ENCODE peak calls at places on chromosomes 1 and 21, in five cellular contexts. U, A, C, Z and P are unnamed samples.

GRCh38 chr21:43006874-43007208 is 32.5 kb downstream of the PKNOX1 start:
- DNase-seq in A (no peak), U (no peak), C (no peak), Z (no peak), P (no peak)

GRCh38 chr1:235336903-235337302 is 8.5 kb downstream of the GGPS1 start:
- DNase-seq in A (no peak), U (no peak), Z (no peak), C (no peak), P (no peak)

GRCh38 chr1:43274125-43274803 is 4.5 kb downstream of the TMEM125 start:
- DNase-seq in Z (peak; percentile 78), A (no peak), U (no peak), C (no peak), P (peak; percentile 24)

GRCh38 chr1:43143441-43143888 is 28.6 kb downstream of the EBNA1BP2 start:
- DNase-seq in A (no peak), Z (no peak), C (no peak), U (peak; percentile 18), P (peak; percentile 34)

GRCh38 chr1:9652379-9653194 is 1.1 kb downstream of the PIK3CD start:
- DNase-seq in U (peak; percentile 16), Z (no peak), C (no peak), A (no peak), P (no peak)

GRCh38 chr1:84271452-84272273 is 29.8 kb upstream of the SAMD13 start:
- DNase-seq in C (no peak), Z (no peak), A (no peak), U (peak; percentile 7), P (no peak)

GRCh38 chr21:42696516-42697040 is 43.2 kb downstream of the PDE9A start:
- DNase-seq in Z (no peak), U (no peak), A (no peak), C (no peak), P (no peak)

GRCh38 chr1:195053478-195053877 is 1554.8 kb downstream of the KCNT2 start:
- DNase-seq in U (no peak), A (no peak), C (no peak), Z (no peak), P (no peak)

GRCh38 chr1:162159515-162159914 is 90.0 kb downstream of the NOS1AP start:
- DNase-seq in A (peak; percentile 50), Z (no peak), C (no peak), U (no peak), P (peak; percentile 48)

GRCh38 chr1:114854693-114855320 is at the start of gene SYCP1:
- DNase-seq in C (no peak), A (no peak), Z (no peak), U (no peak), P (no peak)

GRCh38 chr1:53390261-53390660 is 62.4 kb upstream of the LRP8 start:
- DNase-seq in A (no peak), C (peak; percentile 34), Z (no peak), U (no peak), P (no peak)

GRCh38 chr21:45830221-45830640 is 151.3 kb upstream of the COL6A1 start:
- DNase-seq in Z (peak; percentile 53), A (no peak), C (no peak), U (no peak), P (no peak)

GRCh38 chr1:153532769-153533599 is 2.8 kb downstream of the S100A6 start:
- DNase-seq in A (peak; percentile 64), U (peak; percentile 86), C (peak; percentile 81), Z (peak; percentile 98), P (peak; percentile 97)

GRCh38 chr1:241722984-241723383 is 70.9 kb downstream of the WDR64 start:
- DNase-seq in Z (no peak), A (no peak), C (no peak), U (no peak), P (no peak)

GRCh38 chr1:230507671-230508407 is 81.7 kb upstream of the PGBD5 start:
- DNase-seq in U (no peak), A (no peak), Z (no peak), C (no peak), P (no peak)

GRCh38 chr1:234771642-234772344 is 161.8 kb upstream of the IRF2BP2 start:
- DNase-seq in U (no peak), C (no peak), A (no peak), Z (peak; percentile 18), P (no peak)

GRCh38 chr1:108663074-108663473 is 2.2 kb upstream of the HENMT1 start:
- DNase-seq in C (no peak), U (no peak), Z (no peak), A (no peak), P (no peak)

DNA sequence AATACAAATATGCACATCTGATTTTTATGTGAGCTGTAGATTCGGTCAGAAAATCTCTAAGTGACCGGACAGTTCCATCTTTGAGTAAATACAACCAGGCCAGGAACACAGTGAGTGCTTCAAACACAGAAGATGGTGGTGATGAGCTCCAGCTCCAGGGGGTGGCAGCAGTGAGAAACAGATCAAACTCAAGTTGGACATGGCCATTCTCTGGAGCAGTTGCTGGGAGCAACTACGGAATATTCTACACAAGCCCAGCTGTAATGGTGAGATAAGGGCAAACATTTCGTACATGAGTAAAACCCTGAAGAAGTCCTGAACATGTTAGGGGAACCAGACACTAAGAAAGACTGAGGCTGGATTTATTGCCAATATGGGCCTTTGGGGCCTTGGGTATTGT is 100.7 kb downstream of the BARHL2 start:
- DNase-seq in A (peak; percentile 11), C (no peak), Z (no peak), U (peak; percentile 17), P (peak; percentile 38)
- TF ChIP-seq CTCF in A (no peak), C (no peak), Z (no peak), U (no peak), P (peak; percentile 23)

GRCh38 chr1:23566304-23566703 is 7.0 kb upstream of the ID3 start:
- DNase-seq in Z (no peak), C (no peak), U (no peak), A (no peak), P (no peak)
- TF ChIP-seq CTCF in Z (no peak), C (no peak), U (no peak), A (no peak), P (no peak)

GRCh38 chr1:62334434-62334833 is 15.2 kb upstream of the KANK4 start:
- DNase-seq in C (no peak), Z (no peak), A (no peak), U (no peak), P (no peak)
- TF ChIP-seq CTCF in C (no peak), Z (no peak), A (no peak), U (no peak), P (peak; percentile 10)

DNA sequence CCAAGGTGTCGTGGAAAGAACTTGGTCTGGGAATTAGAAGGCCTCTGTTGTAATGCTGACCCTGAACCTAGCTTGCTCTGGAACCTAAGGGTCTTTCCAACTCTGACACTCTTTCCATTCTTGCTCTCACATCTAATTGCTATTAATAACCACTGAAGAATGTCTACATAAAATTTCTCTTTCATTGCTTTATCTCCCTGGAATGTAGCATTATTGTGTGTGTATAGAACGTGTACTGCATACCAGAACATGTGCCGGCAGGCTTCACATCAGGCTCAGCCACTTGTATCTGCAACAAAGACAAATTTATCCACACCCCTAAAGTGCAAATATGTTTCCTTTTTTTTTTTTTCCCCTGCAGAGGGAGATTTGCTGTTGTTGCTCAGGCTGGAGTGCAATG is 13.9 kb upstream of the LAX1 start:
- DNase-seq in U (no peak), A (no peak), Z (no peak), C (peak; percentile 64), P (peak; percentile 61)
- TF ChIP-seq CTCF in U (no peak), A (no peak), Z (no peak), C (no peak), P (no peak)

GRCh38 chr1:74731399-74732052 is 1.3 kb downstream of the CRYZ start:
- DNase-seq in Z (no peak), A (peak; percentile 55), U (no peak), C (no peak), P (no peak)

GRCh38 chr1:74729741-74730478 is 2.9 kb downstream of the CRYZ start:
- DNase-seq in C (no peak), A (no peak), U (no peak), Z (no peak), P (peak; percentile 57)

GRCh38 chr1:74728736-74729135 is 4.1 kb downstream of the CRYZ start:
- DNase-seq in A (no peak), U (no peak), Z (no peak), C (no peak), P (no peak)

DNA sequence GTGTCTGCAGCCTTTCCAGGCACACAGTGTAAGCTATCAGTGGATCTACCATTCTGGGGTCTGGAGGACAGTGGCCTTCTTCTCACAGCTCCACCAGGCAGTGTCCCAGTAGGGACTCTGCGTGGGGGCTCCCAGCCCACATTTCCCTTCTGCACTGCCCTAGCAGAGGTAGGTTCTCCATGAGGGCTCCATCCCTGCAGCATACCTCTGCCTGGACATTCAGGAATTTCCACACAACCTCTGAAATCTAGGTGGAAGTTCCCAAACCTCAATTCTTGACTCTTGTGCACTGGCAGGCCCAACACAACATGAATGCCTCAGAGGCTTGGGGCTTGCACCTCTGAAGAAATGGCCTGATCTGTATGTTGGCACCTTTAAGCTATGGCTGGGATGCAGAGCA is 6.8 kb downstream of the CRYZ start:
- DNase-seq in C (no peak), A (no peak), U (no peak), Z (no peak), P (no peak)
- TF ChIP-seq CTCF in C (no peak), A (no peak), U (no peak), Z (no peak), P (no peak)

GRCh38 chr1:201447911-201448871 is 20.8 kb downstream of the PHLDA3 start:
- DNase-seq in Z (peak; percentile 96), U (peak; percentile 80), C (peak; percentile 91), A (peak; percentile 79), P (peak; percentile 89)
- TF ChIP-seq CTCF in Z (no peak), U (peak; percentile 82), C (peak; percentile 92), A (peak; percentile 79), P (peak; percentile 98)

DNA sequence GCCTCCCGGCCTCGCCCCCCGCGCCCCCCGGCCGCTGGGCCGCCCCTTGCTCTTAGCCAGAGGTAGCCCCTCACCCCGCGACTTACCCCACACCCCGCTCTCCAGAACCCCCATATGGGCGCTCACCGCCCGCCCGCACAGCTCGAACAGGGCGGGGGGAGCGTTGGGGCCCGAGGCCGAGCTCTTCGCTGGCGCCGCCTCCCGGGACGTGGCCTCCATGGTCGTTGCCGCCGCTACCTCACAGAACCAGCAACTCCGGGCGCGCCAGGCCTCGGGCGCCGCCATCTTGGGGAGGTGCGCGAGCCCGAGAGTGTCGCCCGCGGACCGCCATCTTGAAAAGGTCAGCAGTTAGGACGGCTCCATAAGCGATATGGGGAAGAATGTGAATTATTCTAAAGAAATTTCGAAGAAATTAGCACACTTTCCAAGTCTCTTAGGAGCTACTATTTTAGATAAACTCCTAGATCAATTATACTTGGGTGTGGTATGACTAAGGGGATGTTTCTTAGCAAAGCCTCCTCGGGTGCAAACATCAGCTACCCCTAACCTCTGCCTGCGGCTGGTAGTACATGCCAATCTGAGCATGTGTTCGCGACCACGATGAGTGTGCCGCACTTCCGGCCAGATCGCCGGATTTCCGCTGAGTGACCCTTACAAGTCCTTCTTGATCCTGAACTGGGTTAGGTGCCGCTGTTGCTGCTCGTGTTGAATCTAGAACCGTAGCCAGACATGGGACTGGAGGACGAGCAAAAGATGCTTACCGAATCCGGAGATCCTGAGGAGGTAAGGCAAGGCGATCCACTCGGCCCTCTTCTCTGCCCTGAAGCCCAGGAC is at the start of the genes LRRC41 and UQCRH:
- DNase-seq in U (peak; percentile 94), Z (peak; percentile 99), C (peak; percentile 96), A (peak; percentile 95), P (peak; percentile 96)
- TF ChIP-seq CTCF in U (no peak), Z (no peak), C (no peak), A (no peak), P (no peak)